ENCODE peak calls at places on chromosomes 16 and 17, in eight cellular contexts. U is fibroblast of pulmonary artery; H is effector CD4-positive, alpha-beta T cell; X is fibroblast of mammary gland; S is psoas muscle; F is T-helper 1 cell; E is A549; N is SW 1271. P is an unnamed sample.

GRCh38 chr17:46026815-46027125 is 27.7 kb downstream of the STH start:
- DNase-seq in U (no peak), H (no peak), X (no peak), S (no peak), F (no peak), E (no peak), N (no peak), P (no peak)

GRCh38 chr16:15650698-15651161 is 685 bp downstream of the NDE1 start:
- DNase-seq in U (peak; percentile 14), H (peak; percentile 40), X (peak; percentile 22), S (peak; percentile 62), F (peak; percentile 26), E (no peak), N (no peak), P (peak; percentile 39)

GRCh38 chr17:45851464-45851863 is 6.8 kb downstream of the SPPL2C start:
- DNase-seq in U (no peak), H (no peak), X (no peak), S (no peak), F (no peak), E (no peak), N (no peak), P (no peak)

GRCh38 chr16:84312783-84313382 is 18.2 kb downstream of the WFDC1 start:
- DNase-seq in U (no peak), H (no peak), X (no peak), S (no peak), F (no peak), E (no peak), N (no peak), P (no peak)

GRCh38 chr17:4215882-4216411 is 47.8 kb downstream of the ANKFY1 start:
- DNase-seq in U (no peak), H (no peak), X (no peak), S (no peak), F (no peak), E (no peak), N (no peak), P (no peak)

GRCh38 chr16:22383827-22384226 is 9.4 kb upstream of the CDR2 start:
- DNase-seq in U (no peak), H (no peak), X (no peak), S (no peak), F (no peak), E (no peak), N (no peak), P (no peak)

GRCh38 chr17:72183194-72183685 is 62.4 kb downstream of the SOX9 start:
- DNase-seq in U (no peak), H (no peak), X (no peak), S (no peak), F (no peak), E (peak; percentile 88), N (no peak), P (no peak)

GRCh38 chr17:38350035-38350434 is 1.6 kb upstream of the SOCS7 start:
- DNase-seq in U (no peak), H (no peak), X (no peak), S (no peak), F (no peak), E (no peak), N (no peak), P (no peak)

GRCh38 chr16:88469615-88470395 is 16.7 kb downstream of the ZFPM1 start:
- DNase-seq in U (no peak), H (peak; percentile 50), X (no peak), S (no peak), F (peak; percentile 54), E (no peak), N (no peak), P (no peak)

GRCh38 chr17:82356028-82356427 is 3.0 kb upstream of the TEX19 start:
- DNase-seq in U (peak; percentile 20), H (no peak), X (no peak), S (no peak), F (no peak), E (no peak), N (no peak), P (no peak)

GRCh38 chr17:35104844-35105450 is 14.7 kb downstream of the RAD51D start:
- DNase-seq in U (no peak), H (no peak), X (no peak), S (no peak), F (no peak), E (no peak), N (no peak), P (no peak)

GRCh38 chr16:82603784-82604411 is 22.9 kb upstream of the CDH13 start:
- DNase-seq in U (peak; percentile 77), H (no peak), X (peak; percentile 50), S (peak; percentile 69), F (no peak), E (peak; percentile 18), N (no peak), P (peak; percentile 80)

GRCh38 chr17:27386206-27387075 is 69.8 kb upstream of the KSR1 start:
- DNase-seq in U (no peak), H (no peak), X (no peak), S (no peak), F (no peak), E (no peak), N (no peak), P (no peak)

GRCh38 chr17:3773511-3773910 is 27.5 kb downstream of the ITGAE start:
- DNase-seq in U (peak; percentile 20), H (no peak), X (peak; percentile 26), S (no peak), F (no peak), E (peak; percentile 46), N (no peak), P (no peak)

GRCh38 chr16:57801098-57801855 is 1.0 kb downstream of the KIFC3 start:
- DNase-seq in U (peak; percentile 69), H (no peak), X (peak; percentile 55), S (peak; percentile 18), F (no peak), E (peak; percentile 73), N (no peak), P (peak; percentile 62)

GRCh38 chr17:77558846-77559626 is 399.5 kb upstream of the TNRC6C start:
- DNase-seq in U (no peak), H (no peak), X (no peak), S (peak; percentile 19), F (no peak), E (no peak), N (no peak), P (no peak)

GRCh38 chr16:66387817-66388332 is 21.4 kb downstream of the CDH5 start:
- DNase-seq in U (no peak), H (no peak), X (no peak), S (no peak), F (no peak), E (no peak), N (no peak), P (no peak)

GRCh38 chr16:12440233-12440530 is 363.5 kb downstream of the CPPED1 start:
- DNase-seq in U (peak; percentile 34), H (no peak), X (peak; percentile 35), S (no peak), F (no peak), E (no peak), N (no peak), P (no peak)

GRCh38 chr17:55286681-55287589 is 22.2 kb downstream of the HLF start:
- DNase-seq in U (peak; percentile 11), H (no peak), X (peak; percentile 47), S (no peak), F (no peak), E (peak; percentile 80), N (no peak), P (no peak)

GRCh38 chr17:20234266-20234665 is 225.1 kb downstream of the SPECC1 start:
- DNase-seq in U (no peak), H (no peak), X (no peak), S (no peak), F (peak; percentile 19), E (no peak), N (no peak), P (no peak)